ENCODE peak calls at places on chromosomes 1 and 21, in six cellular contexts. C is fibroblast of pulmonary artery, H is neural crest cell, M is AG04449, K is activated B cell treated with CpG ODN at 0.5 μM for 24 hours, I is B cell. Z is an unnamed sample.
A peak's percentile ranks its signal among the peaks of the same experiment; 100 is the strongest.

GRCh38 chr1:55612988-55613387 is 397.8 kb upstream of the USP24 start:
- DNase-seq in K (no peak), H (no peak), M (peak; percentile 23), C (no peak), I (no peak), Z (no peak)

GRCh38 chr1:2948001-2948750 is 73.1 kb upstream of the ACTRT2 start:
- DNase-seq in I (no peak), H (no peak), K (no peak), M (no peak), C (no peak), Z (no peak)

GRCh38 chr1:224640018-224640417 is 23.9 kb downstream of the CNIH3 start:
- DNase-seq in C (no peak), K (no peak), I (no peak), M (no peak), H (no peak), Z (no peak)

GRCh38 chr1:118914379-118915161 is 73.6 kb downstream of the TBX15 start:
- DNase-seq in I (no peak), C (no peak), H (no peak), M (no peak), K (no peak), Z (no peak)

GRCh38 chr1:56187410-56187809 is 392.0 kb downstream of the PLPP3 start:
- DNase-seq in M (no peak), H (no peak), I (no peak), K (no peak), C (no peak), Z (no peak)

GRCh38 chr1:229130028-229130668 is 140.8 kb upstream of the RAB4A start:
- DNase-seq in M (no peak), K (no peak), H (no peak), C (no peak), I (no peak), Z (no peak)

GRCh38 chr21:17779486-17779885 is 39.7 kb downstream of the C21orf91 start:
- DNase-seq in C (peak; percentile 38), I (no peak), M (no peak), K (no peak), H (no peak), Z (peak; percentile 52)

GRCh38 chr1:46067652-46068051 is 64.8 kb downstream of the PIK3R3 start:
- DNase-seq in C (no peak), I (no peak), M (no peak), K (no peak), H (no peak), Z (no peak)

GRCh38 chr1:230681599-230681998 is 32.3 kb downstream of the AGT start:
- DNase-seq in M (peak; percentile 44), I (no peak), K (no peak), H (no peak), C (peak; percentile 84), Z (peak; percentile 97)

GRCh38 chr1:203559523-203559922 is 65.6 kb downstream of the OPTC start:
- DNase-seq in H (no peak), I (no peak), C (peak; percentile 78), K (no peak), M (no peak), Z (peak; percentile 49)

GRCh38 chr21:45270306-45270821 is 17.3 kb downstream of the POFUT2 start:
- DNase-seq in M (no peak), C (no peak), I (no peak), H (no peak), K (no peak), Z (no peak)

GRCh38 chr1:158087320-158087927 is 93.3 kb upstream of the CD1D start:
- DNase-seq in C (peak; percentile 85), H (peak; percentile 73), K (no peak), M (peak; percentile 10), I (peak; percentile 53), Z (peak; percentile 85)

GRCh38 chr1:50605186-50605875 is 182.1 kb upstream of the DMRTA2 start:
- DNase-seq in C (peak; percentile 63), K (no peak), H (no peak), M (no peak), I (no peak), Z (peak; percentile 70)

GRCh38 chr1:201375169-201375568 is 2.3 kb downstream of the TNNT2 start:
- DNase-seq in H (no peak), K (no peak), M (no peak), I (no peak), C (no peak), Z (no peak)

GRCh38 chr1:201377611-201378092 is at the start of gene TNNT2:
- DNase-seq in M (no peak), H (no peak), K (no peak), I (no peak), C (no peak), Z (no peak)

GRCh38 chr1:201378804-201379203 is 1.3 kb upstream of the TNNT2 start:
- DNase-seq in M (no peak), I (no peak), K (no peak), C (no peak), H (no peak), Z (no peak)

GRCh38 chr1:201376107-201376463 is 1.4 kb downstream of the TNNT2 start:
- DNase-seq in C (no peak), M (no peak), I (no peak), H (no peak), K (no peak), Z (no peak)

DNA sequence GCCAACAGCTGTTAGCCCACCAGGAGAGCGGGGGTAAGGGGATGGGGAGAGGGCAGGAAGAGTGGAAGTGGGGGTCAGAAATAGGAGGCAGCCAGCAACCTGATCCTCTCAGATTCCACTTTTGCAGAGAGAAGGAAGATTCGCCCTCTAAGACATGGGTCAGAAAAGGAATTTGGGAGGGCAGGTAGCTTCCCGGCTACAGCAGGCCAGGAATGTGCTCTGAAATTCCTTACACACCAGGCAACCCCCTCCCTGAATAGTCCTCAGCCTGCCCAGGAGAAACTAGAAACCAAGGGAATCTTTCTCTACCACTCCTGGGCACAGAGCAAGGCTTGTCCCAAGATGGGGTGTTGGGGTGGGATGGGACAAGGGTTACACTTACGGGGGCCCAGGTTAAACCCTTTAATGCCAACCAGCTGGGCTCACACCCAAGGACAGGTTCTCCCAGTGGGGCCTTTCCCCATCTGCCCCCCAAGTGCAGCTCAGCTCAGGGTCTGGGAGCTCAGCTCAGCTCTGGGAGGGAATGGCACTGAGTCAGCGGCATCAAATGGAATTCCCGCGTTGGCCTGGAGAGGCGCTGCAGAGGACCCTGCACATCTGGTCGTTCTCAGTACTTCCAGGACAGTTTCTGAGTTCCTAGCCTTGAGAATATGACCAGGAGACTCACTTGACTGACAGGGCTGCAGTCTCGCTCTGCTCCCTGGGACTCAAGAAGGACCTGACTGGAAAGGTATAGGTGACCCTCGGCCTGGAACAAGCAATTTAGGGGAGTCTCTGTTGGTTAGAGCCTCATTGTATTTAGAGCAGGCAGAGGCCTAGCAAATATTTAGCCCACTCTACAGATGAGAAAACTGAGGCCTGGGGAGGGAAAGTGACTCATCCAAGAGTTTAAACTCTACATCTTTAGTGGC is 761 bp downstream of the TNNT2 start:
- DNase-seq in C (peak; percentile 28), I (no peak), K (no peak), H (peak; percentile 62), M (no peak), Z (peak; percentile 80)
- TF ChIP-seq CTCF in C (peak; percentile 64), I (no peak), K (no peak), H (peak; percentile 68), M (peak; percentile 83), Z (peak; percentile 67)

GRCh38 chr1:15524283-15525042 is 448 bp upstream of the CASP9 start:
- DNase-seq in I (peak; percentile 99), M (peak; percentile 68), H (peak; percentile 99), C (peak; percentile 100), K (peak; percentile 99), Z (peak; percentile 96)

GRCh38 chr1:15525043-15525958 is 1.3 kb upstream of the CASP9 start:
- DNase-seq in I (no peak), M (peak; percentile 84), H (no peak), K (no peak), C (no peak), Z (peak; percentile 99)

GRCh38 chr1:15526021-15526489 is 593 bp upstream of the DNAJC16 start:
- DNase-seq in C (no peak), H (no peak), K (no peak), M (no peak), I (no peak), Z (no peak)

GRCh38 chr1:15523922-15524282 is at the start of gene CASP9:
- DNase-seq in H (no peak), I (no peak), C (peak; percentile 49), K (no peak), M (no peak), Z (no peak)

GRCh38 chr1:15526490-15527339 is at the start of gene DNAJC16:
- DNase-seq in K (peak; percentile 90), H (peak; percentile 97), C (peak; percentile 100), I (peak; percentile 100), M (peak; percentile 99), Z (peak; percentile 100)
- TF ChIP-seq CTCF in K (no peak), H (no peak), C (peak; percentile 33), I (no peak), M (peak; percentile 41), Z (no peak)

DNA sequence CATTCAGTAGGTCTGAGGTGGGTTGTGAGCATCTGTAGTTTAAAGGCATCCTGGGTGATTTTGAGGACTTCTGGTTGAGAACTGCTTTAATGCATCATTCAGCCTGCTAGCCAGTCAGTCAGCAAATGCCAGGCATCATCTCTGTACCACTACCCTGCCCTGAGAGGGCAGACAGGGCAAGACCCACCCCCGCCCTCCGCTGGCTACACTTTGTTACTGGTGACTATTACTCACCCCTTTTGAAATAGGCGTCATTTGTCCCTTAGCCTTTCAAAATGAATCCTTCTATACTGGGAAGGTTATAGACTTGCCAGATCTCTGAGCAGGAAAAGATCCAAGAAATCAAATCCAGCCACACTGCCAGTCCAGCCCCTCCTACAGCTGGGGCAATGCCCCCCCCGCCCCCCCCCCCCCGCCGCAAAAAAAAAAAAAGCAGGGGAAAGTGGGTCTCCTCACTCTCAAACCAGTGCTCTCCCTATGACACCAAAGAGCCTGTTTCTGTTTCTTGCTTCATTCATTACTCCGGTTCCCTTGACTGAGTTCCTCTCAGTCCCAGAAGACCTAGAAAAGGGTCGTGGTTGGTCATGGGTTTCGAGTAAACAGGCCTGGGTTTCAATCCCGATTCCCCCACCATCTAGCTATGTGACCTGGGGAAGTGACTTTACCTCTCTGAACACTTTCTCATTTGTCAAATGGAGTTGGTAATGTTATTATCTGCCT is 4.4 kb downstream of the SELENON start:
- DNase-seq in K (no peak), C (peak; percentile 33), H (no peak), M (no peak), I (no peak), Z (peak; percentile 60)
- TF ChIP-seq CTCF in K (no peak), C (no peak), H (no peak), M (no peak), I (no peak), Z (no peak)

GRCh38 chr1:116847175-116847574 is 62.5 kb upstream of the PTGFRN start:
- DNase-seq in K (no peak), C (no peak), H (no peak), I (no peak), M (no peak), Z (no peak)

GRCh38 chr1:116850436-116850835 is 59.3 kb upstream of the PTGFRN start:
- DNase-seq in H (no peak), C (no peak), M (no peak), K (no peak), I (no peak), Z (no peak)

GRCh38 chr1:116844775-116845174 is 64.9 kb upstream of the PTGFRN start:
- DNase-seq in I (no peak), M (no peak), H (no peak), C (no peak), K (no peak), Z (no peak)

GRCh38 chr1:116852367-116852766 is 57.3 kb upstream of the PTGFRN start:
- DNase-seq in M (no peak), K (no peak), H (no peak), C (no peak), I (no peak), Z (no peak)

GRCh38 chr1:116847688-116848531 is 61.8 kb upstream of the PTGFRN start:
- DNase-seq in I (no peak), K (no peak), C (peak; percentile 65), H (no peak), M (peak; percentile 45), Z (no peak)
- TF ChIP-seq CTCF in I (no peak), K (no peak), C (no peak), H (no peak), M (no peak), Z (no peak)

Z was measured in MCF 10A.